ENCODE peak calls at places on chromosomes 6 and 20, in four cellular contexts. O is stimulated activated CD4-positive, alpha-beta T cell treated with anti-CD3 and anti-CD28 coated beads, Interleukin-2, amount 100 ng/mL, for 24 hours; B is tibial artery; I is hippocampal formation. G is an unnamed sample.

GRCh38 chr20:43925215-43925614 is 10.6 kb downstream of the TOX2 start:
- DNase-seq in O (peak; percentile 80), B (no peak), I (no peak), G (no peak)

GRCh38 chr20:24965065-24965919 is 16.2 kb downstream of the CST7 start:
- DNase-seq in O (no peak), B (no peak), I (no peak), G (no peak)

GRCh38 chr6:17115251-17116089 is 13.6 kb downstream of the STMND1 start:
- DNase-seq in O (no peak), B (no peak), I (no peak), G (no peak)

GRCh38 chr6:153090241-153090930 is 40.7 kb downstream of the RGS17 start:
- DNase-seq in O (no peak), B (no peak), I (no peak), G (peak; percentile 22)

GRCh38 chr6:5457983-5458683 is 196.8 kb downstream of the FARS2 start:
- DNase-seq in O (no peak), B (no peak), I (no peak), G (no peak)

GRCh38 chr20:63533871-63534393 is 3.2 kb downstream of the PTK6 start:
- DNase-seq in O (no peak), B (no peak), I (no peak), G (peak; percentile 89)

GRCh38 chr6:140576004-140576555 is 1201.6 kb upstream of the CITED2 start:
- DNase-seq in O (no peak), B (no peak), I (no peak), G (no peak)

GRCh38 chr20:49601153-49601924 is 33.4 kb upstream of the PTGIS start:
- DNase-seq in O (no peak), B (no peak), I (no peak), G (no peak)

GRCh38 chr20:60126975-60127374 is 168.8 kb downstream of the CDH26 start:
- DNase-seq in O (no peak), B (no peak), I (no peak), G (no peak)

GRCh38 chr6:125747589-125748533 is 1.6 kb upstream of the HEY2 start:
- DNase-seq in O (peak; percentile 32), B (peak; percentile 53), I (peak; percentile 72), G (peak; percentile 77)

GRCh38 chr6:12065321-12066140 is 53.4 kb downstream of the HIVEP1 start:
- DNase-seq in O (no peak), B (no peak), I (no peak), G (no peak)

GRCh38 chr6:43952746-43953145 is 174.5 kb downstream of the MRPL14 start:
- DNase-seq in O (no peak), B (no peak), I (no peak), G (no peak)

GRCh38 chr20:40564997-40565680 is 123.9 kb downstream of the MAFB start:
- DNase-seq in O (no peak), B (no peak), I (no peak), G (peak; percentile 89)

GRCh38 chr6:118905851-118906250 is 11.9 kb downstream of the ASF1A start:
- DNase-seq in O (no peak), B (no peak), I (no peak), G (no peak)

GRCh38 chr6:87436435-87436834 is 28.7 kb downstream of the CFAP206 start:
- DNase-seq in O (peak; percentile 33), B (peak; percentile 21), I (no peak), G (peak; percentile 61)

GRCh38 chr20:4112490-4113420 is 97.4 kb upstream of the RNF24 start:
- DNase-seq in O (peak; percentile 15), B (peak; percentile 37), I (no peak), G (no peak)

GRCh38 chr20:10537850-10538480 is 102.9 kb downstream of the SLX4IP start:
- DNase-seq in O (no peak), B (no peak), I (no peak), G (no peak)

GRCh38 chr6:47146426-47147174 is 104.5 kb upstream of the ADGRF1 start:
- DNase-seq in O (no peak), B (no peak), I (no peak), G (no peak)

GRCh38 chr20:33130553-33130952 is 37.4 kb upstream of the BPIFA2 start:
- DNase-seq in O (no peak), B (no peak), I (no peak), G (no peak)

GRCh38 chr6:46657642-46658041 is 4.9 kb downstream of the SLC25A27 start:
- DNase-seq in O (no peak), B (no peak), I (no peak), G (no peak)

GRCh38 chr6:56091159-56091869 is 156.1 kb downstream of the COL21A1 start:
- DNase-seq in O (no peak), B (no peak), I (no peak), G (no peak)

G was measured in osteoblast.